ENCODE peak calls at places on chromosome 15, in seven cellular contexts. One of them, this sample, is unnamed.

GRCh38 chr15:73052679-73053397 is 575 bp downstream of the NEO1 start:
- DNase-seq in NCI-H1092 treated with DMSO at 0.1 percent for 48 hours: peak
- DNase-seq in posterior cingulate gyrus: peak
- DNase-seq in effector CD4-positive, alpha-beta T cell: peak
- DNase-seq in retinal pigment epithelial cell: peak
- DNase-seq in activated CD4-positive, alpha-beta T cell treated with anti-CD3 and anti-CD28 coated beads for 36 hours: peak
- DNase-seq in mesendoderm: peak
- DNase-seq in this sample: peak

GRCh38 chr15:68205949-68206539 is 912 bp upstream of the CALML4 start:
- DNase-seq in activated CD4-positive, alpha-beta T cell treated with anti-CD3 and anti-CD28 coated beads for 36 hours: no peak
- DNase-seq in mesendoderm: peak
- DNase-seq in posterior cingulate gyrus: no peak
- DNase-seq in effector CD4-positive, alpha-beta T cell: no peak
- DNase-seq in retinal pigment epithelial cell: no peak
- DNase-seq in NCI-H1092 treated with DMSO at 0.1 percent for 48 hours: no peak
- DNase-seq in this sample: peak

GRCh38 chr15:28098766-28099554 is at the start of gene OCA2:
- DNase-seq in NCI-H1092 treated with DMSO at 0.1 percent for 48 hours: peak
- DNase-seq in posterior cingulate gyrus: no peak
- DNase-seq in mesendoderm: peak
- DNase-seq in retinal pigment epithelial cell: peak
- DNase-seq in activated CD4-positive, alpha-beta T cell treated with anti-CD3 and anti-CD28 coated beads for 36 hours: peak
- DNase-seq in effector CD4-positive, alpha-beta T cell: peak
- DNase-seq in this sample: no peak

GRCh38 chr15:80464952-80465645 is 60.9 kb downstream of the ARNT2 start:
- DNase-seq in posterior cingulate gyrus: no peak
- DNase-seq in effector CD4-positive, alpha-beta T cell: no peak
- DNase-seq in NCI-H1092 treated with DMSO at 0.1 percent for 48 hours: peak
- DNase-seq in mesendoderm: no peak
- DNase-seq in retinal pigment epithelial cell: no peak
- DNase-seq in activated CD4-positive, alpha-beta T cell treated with anti-CD3 and anti-CD28 coated beads for 36 hours: no peak
- DNase-seq in this sample: peak

GRCh38 chr15:85035980-85036379 is 54.3 kb downstream of the PDE8A start:
- DNase-seq in posterior cingulate gyrus: no peak
- DNase-seq in retinal pigment epithelial cell: no peak
- DNase-seq in effector CD4-positive, alpha-beta T cell: no peak
- DNase-seq in mesendoderm: no peak
- DNase-seq in activated CD4-positive, alpha-beta T cell treated with anti-CD3 and anti-CD28 coated beads for 36 hours: no peak
- DNase-seq in NCI-H1092 treated with DMSO at 0.1 percent for 48 hours: no peak
- DNase-seq in this sample: peak

GRCh38 chr15:28962851-28963710 is 77.3 kb downstream of the APBA2 start:
- DNase-seq in effector CD4-positive, alpha-beta T cell: no peak
- DNase-seq in mesendoderm: no peak
- DNase-seq in NCI-H1092 treated with DMSO at 0.1 percent for 48 hours: no peak
- DNase-seq in posterior cingulate gyrus: no peak
- DNase-seq in retinal pigment epithelial cell: no peak
- DNase-seq in activated CD4-positive, alpha-beta T cell treated with anti-CD3 and anti-CD28 coated beads for 36 hours: no peak
- DNase-seq in this sample: no peak

GRCh38 chr15:41870689-41871081 is 23.2 kb downstream of the SPTBN5 start:
- DNase-seq in effector CD4-positive, alpha-beta T cell: peak
- DNase-seq in NCI-H1092 treated with DMSO at 0.1 percent for 48 hours: no peak
- DNase-seq in mesendoderm: no peak
- DNase-seq in retinal pigment epithelial cell: peak
- DNase-seq in activated CD4-positive, alpha-beta T cell treated with anti-CD3 and anti-CD28 coated beads for 36 hours: peak
- DNase-seq in posterior cingulate gyrus: no peak
- DNase-seq in this sample: no peak

GRCh38 chr15:74420193-74420905 is 13.4 kb downstream of the SEMA7A start:
- DNase-seq in activated CD4-positive, alpha-beta T cell treated with anti-CD3 and anti-CD28 coated beads for 36 hours: no peak
- DNase-seq in NCI-H1092 treated with DMSO at 0.1 percent for 48 hours: no peak
- DNase-seq in mesendoderm: no peak
- DNase-seq in effector CD4-positive, alpha-beta T cell: no peak
- DNase-seq in posterior cingulate gyrus: no peak
- DNase-seq in retinal pigment epithelial cell: no peak
- DNase-seq in this sample: no peak